ENCODE peak calls at places on chromosomes 13 and 19, in four cellular contexts. R is Calu3, B is neural crest cell, A is NCI-H1092 treated with DMSO at 0.1 percent for 48 hours. V is an unnamed sample.

GRCh38 chr13:74039667-74040066 is 94.5 kb downstream of the KLF12 start:
- DNase-seq in B (no peak), A (no peak), R (no peak), V (no peak)

GRCh38 chr13:73948848-73949529 is 185.2 kb downstream of the KLF12 start:
- DNase-seq in R (no peak), A (no peak), B (no peak), V (no peak)

GRCh38 chr19:2469102-2469914 is 6.6 kb upstream of the GADD45B start:
- DNase-seq in B (no peak), A (no peak), R (peak; percentile 24), V (no peak)

GRCh38 chr19:13784731-13785452 is 10.4 kb upstream of the ZSWIM4 start:
- DNase-seq in B (peak; percentile 63), R (peak; percentile 76), A (peak; percentile 65), V (peak; percentile 93)

GRCh38 chr13:88751994-88752393 is 1080.8 kb downstream of the SLITRK5 start:
- DNase-seq in R (no peak), B (no peak), A (no peak), V (no peak)

GRCh38 chr13:95023405-95023804 is 277.8 kb downstream of the ABCC4 start:
- DNase-seq in B (no peak), A (peak; percentile 29), R (no peak), V (no peak)

GRCh38 chr19:23914402-23915286 is at the start of gene ZNF726:
- DNase-seq in A (peak; percentile 85), R (peak; percentile 85), B (no peak), V (peak; percentile 95)

GRCh38 chr19:39174142-39174541 is 22.6 kb upstream of the NCCRP1 start:
- DNase-seq in B (no peak), A (no peak), R (no peak), V (no peak)

GRCh38 chr13:93872376-93872775 is 607.1 kb downstream of the DCT start:
- DNase-seq in R (no peak), B (no peak), A (no peak), V (no peak)

GRCh38 chr13:19713186-19713965 is 69.4 kb downstream of the PSPC1 start:
- DNase-seq in A (no peak), R (no peak), B (no peak), V (peak; percentile 16)

GRCh38 chr13:25347156-25347555 is 24.6 kb upstream of the ATP8A2 start:
- DNase-seq in A (no peak), B (no peak), R (no peak), V (no peak)

GRCh38 chr19:48330012-48330681 is 4.8 kb downstream of the EMP3 start:
- DNase-seq in A (peak; percentile 85), B (peak; percentile 76), R (peak; percentile 91), V (no peak)

GRCh38 chr13:99617474-99618255 is 116.4 kb downstream of the TM9SF2 start:
- DNase-seq in B (peak; percentile 65), A (no peak), R (peak; percentile 10), V (peak; percentile 44)

GRCh38 chr13:113116206-113116800 is 6.3 kb upstream of the F10 start:
- DNase-seq in A (no peak), B (no peak), R (no peak), V (no peak)

GRCh38 chr13:81388400-81388799 is 1047.5 kb upstream of the SPRY2 start:
- DNase-seq in A (no peak), R (no peak), B (no peak), V (no peak)

GRCh38 chr19:47719047-47719885 is 6.0 kb downstream of the EHD2 start:
- DNase-seq in R (no peak), A (no peak), B (no peak), V (peak; percentile 97)

GRCh38 chr19:19203012-19203856 is at the start of gene NR2C2AP:
- DNase-seq in A (peak; percentile 85), B (peak; percentile 77), R (peak; percentile 84), V (peak; percentile 97)

GRCh38 chr13:66849706-66850105 is 380.4 kb downstream of the PCDH9 start:
- DNase-seq in R (no peak), A (no peak), B (no peak), V (peak; percentile 75)

GRCh38 chr19:45999653-46000121 is 4.4 kb downstream of the CCDC61 start:
- DNase-seq in R (no peak), A (peak; percentile 5), B (no peak), V (no peak)

GRCh38 chr19:47231215-47232054 is 436 bp upstream of the BBC3 start:
- DNase-seq in R (peak; percentile 95), B (peak; percentile 67), A (no peak), V (peak; percentile 79)

GRCh38 chr13:106680796-106681482 is 113.0 kb upstream of the ARGLU1 start:
- DNase-seq in B (peak; percentile 51), R (no peak), A (no peak), V (no peak)

GRCh38 chr19:31312004-31312403 is 37.2 kb downstream of the TSHZ3 start:
- DNase-seq in B (no peak), A (no peak), R (no peak), V (no peak)